ENCODE peak calls at places on chromosomes 13 and 19, in four cellular contexts. One of them, this sample, is unnamed.
A peak's percentile ranks its signal among the peaks of the same experiment; 100 is the strongest.

GRCh38 chr13:87923713-87924112 is 252.5 kb downstream of the SLITRK5 start:
- DNase-seq in ELF-1: no peak
- DNase-seq in GM04503: no peak
- DNase-seq in CD4-positive, CD25-positive, alpha-beta regulatory T cell: no peak
- DNase-seq in this sample: peak; percentile 37

GRCh38 chr13:35599385-35599784 is 122.9 kb upstream of the MAB21L1 start:
- DNase-seq in ELF-1: peak; percentile 57
- DNase-seq in GM04503: no peak
- DNase-seq in CD4-positive, CD25-positive, alpha-beta regulatory T cell: no peak
- DNase-seq in this sample: no peak

GRCh38 chr13:30798776-30799625 is 63.7 kb downstream of the ALOX5AP start:
- DNase-seq in ELF-1: no peak
- DNase-seq in GM04503: no peak
- DNase-seq in CD4-positive, CD25-positive, alpha-beta regulatory T cell: no peak
- DNase-seq in this sample: no peak

GRCh38 chr13:104962411-104962810 is 1573.1 kb downstream of the EFNB2 start:
- DNase-seq in ELF-1: no peak
- DNase-seq in GM04503: no peak
- DNase-seq in CD4-positive, CD25-positive, alpha-beta regulatory T cell: no peak
- DNase-seq in this sample: no peak

GRCh38 chr13:107765724-107766436 is 449.5 kb downstream of the LIG4 start:
- DNase-seq in ELF-1: no peak
- DNase-seq in GM04503: peak; percentile 2
- DNase-seq in CD4-positive, CD25-positive, alpha-beta regulatory T cell: no peak
- DNase-seq in this sample: peak; percentile 8

GRCh38 chr13:21354721-21355120 is 104.4 kb downstream of the ZDHHC20 start:
- DNase-seq in ELF-1: no peak
- DNase-seq in GM04503: no peak
- DNase-seq in CD4-positive, CD25-positive, alpha-beta regulatory T cell: no peak
- DNase-seq in this sample: no peak

GRCh38 chr13:53368948-53369347 is 340.3 kb downstream of the OLFM4 start:
- DNase-seq in ELF-1: no peak
- DNase-seq in GM04503: no peak
- DNase-seq in CD4-positive, CD25-positive, alpha-beta regulatory T cell: no peak
- DNase-seq in this sample: no peak

GRCh38 chr19:42095814-42096230 is 19.9 kb downstream of the ZNF574 start:
- DNase-seq in ELF-1: peak; percentile 79
- DNase-seq in GM04503: no peak
- DNase-seq in CD4-positive, CD25-positive, alpha-beta regulatory T cell: no peak
- DNase-seq in this sample: no peak

GRCh38 chr19:19606021-19606420 is 12.5 kb downstream of the PBX4 start:
- DNase-seq in ELF-1: no peak
- DNase-seq in GM04503: no peak
- DNase-seq in CD4-positive, CD25-positive, alpha-beta regulatory T cell: peak; percentile 58
- DNase-seq in this sample: no peak

GRCh38 chr13:110505594-110505993 is 55.9 kb downstream of the RAB20 start:
- DNase-seq in ELF-1: no peak
- DNase-seq in GM04503: no peak
- DNase-seq in CD4-positive, CD25-positive, alpha-beta regulatory T cell: no peak
- DNase-seq in this sample: no peak

GRCh38 chr13:100274942-100275506 is 186.1 kb downstream of the PCCA start:
- DNase-seq in ELF-1: peak; percentile 8
- DNase-seq in GM04503: no peak
- DNase-seq in CD4-positive, CD25-positive, alpha-beta regulatory T cell: no peak
- DNase-seq in this sample: no peak

GRCh38 chr13:99287544-99287943 is 19.7 kb downstream of the GPR183 start:
- DNase-seq in ELF-1: no peak
- DNase-seq in GM04503: no peak
- DNase-seq in CD4-positive, CD25-positive, alpha-beta regulatory T cell: no peak
- DNase-seq in this sample: no peak

GRCh38 chr19:41548954-41549688 is 26.8 kb upstream of the CEACAM21 start:
- DNase-seq in ELF-1: no peak
- DNase-seq in GM04503: no peak
- DNase-seq in CD4-positive, CD25-positive, alpha-beta regulatory T cell: peak; percentile 75
- DNase-seq in this sample: no peak

GRCh38 chr19:42121666-42122069 is 10.6 kb downstream of the POU2F2 start:
- DNase-seq in ELF-1: no peak
- DNase-seq in GM04503: peak; percentile 45
- DNase-seq in CD4-positive, CD25-positive, alpha-beta regulatory T cell: peak; percentile 40
- DNase-seq in this sample: no peak

GRCh38 chr19:43784251-43784980 is 3.6 kb upstream of the KCNN4 start:
- DNase-seq in ELF-1: peak; percentile 59
- DNase-seq in GM04503: no peak
- DNase-seq in CD4-positive, CD25-positive, alpha-beta regulatory T cell: peak; percentile 57
- DNase-seq in this sample: no peak

GRCh38 chr19:50330365-50331078 is 1.3 kb upstream of the KCNC3 start:
- DNase-seq in ELF-1: peak; percentile 96
- DNase-seq in GM04503: no peak
- DNase-seq in CD4-positive, CD25-positive, alpha-beta regulatory T cell: peak; percentile 86
- DNase-seq in this sample: peak; percentile 92

GRCh38 chr19:3701200-3701599 is 932 bp upstream of the PIP5K1C start:
- DNase-seq in ELF-1: no peak
- DNase-seq in GM04503: no peak
- DNase-seq in CD4-positive, CD25-positive, alpha-beta regulatory T cell: no peak
- DNase-seq in this sample: no peak

GRCh38 chr19:54475706-54476105 is 2.6 kb upstream of the CDC42EP5 start:
- DNase-seq in ELF-1: no peak
- DNase-seq in GM04503: no peak
- DNase-seq in CD4-positive, CD25-positive, alpha-beta regulatory T cell: no peak
- DNase-seq in this sample: no peak

GRCh38 chr13:97119899-97120745 is 102.0 kb upstream of the MBNL2 start:
- DNase-seq in ELF-1: no peak
- DNase-seq in GM04503: no peak
- DNase-seq in CD4-positive, CD25-positive, alpha-beta regulatory T cell: no peak
- DNase-seq in this sample: no peak

GRCh38 chr19:9847087-9847671 is 12.1 kb downstream of the PIN1 start:
- DNase-seq in ELF-1: peak; percentile 69
- DNase-seq in GM04503: peak; percentile 73
- DNase-seq in CD4-positive, CD25-positive, alpha-beta regulatory T cell: no peak
- DNase-seq in this sample: no peak

GRCh38 chr13:38685974-38686571 is 804 bp upstream of the FREM2 start:
- DNase-seq in ELF-1: peak; percentile 91
- DNase-seq in GM04503: no peak
- DNase-seq in CD4-positive, CD25-positive, alpha-beta regulatory T cell: no peak
- DNase-seq in this sample: peak; percentile 59

GRCh38 chr13:95403349-95404140 is 102.3 kb upstream of the ABCC4 start:
- DNase-seq in ELF-1: peak; percentile 84
- DNase-seq in GM04503: no peak
- DNase-seq in CD4-positive, CD25-positive, alpha-beta regulatory T cell: no peak
- DNase-seq in this sample: no peak

GRCh38 chr13:32734511-32734910 is 148.3 kb downstream of the PDS5B start:
- DNase-seq in ELF-1: no peak
- DNase-seq in GM04503: no peak
- DNase-seq in CD4-positive, CD25-positive, alpha-beta regulatory T cell: no peak
- DNase-seq in this sample: no peak

GRCh38 chr13:84481958-84482357 is 599.7 kb upstream of the SLITRK1 start:
- DNase-seq in ELF-1: no peak
- DNase-seq in GM04503: no peak
- DNase-seq in CD4-positive, CD25-positive, alpha-beta regulatory T cell: no peak
- DNase-seq in this sample: no peak

This sample was measured in NCI-H345.